ENCODE peak calls at places on chromosome 13, in eight cellular contexts. R is body of pancreas, P is uterus, X is heart left ventricle, Z is tibial nerve, L is endothelial cell of umbilical vein, J is A549, K is adrenal gland. F is an unnamed sample.

GRCh38 chr13:54029226-54029625 is 1000.6 kb downstream of the OLFM4 start:
- DNase-seq in R (no peak), P (no peak), X (no peak), Z (no peak), L (no peak), J (peak), K (no peak), F (no peak)

GRCh38 chr13:108962652-108963051 is 333.2 kb downstream of the MYO16 start:
- DNase-seq in R (no peak), P (no peak), X (no peak), Z (no peak), L (peak), J (peak), K (no peak), F (no peak)

GRCh38 chr13:50921706-50922105 is 12.1 kb downstream of the RNASEH2B start:
- DNase-seq in R (no peak), P (no peak), X (no peak), Z (no peak), L (no peak), J (no peak), K (no peak), F (no peak)

GRCh38 chr13:21549633-21550032 is 54.3 kb downstream of the MICU2 start:
- DNase-seq in R (no peak), P (no peak), X (no peak), Z (no peak), L (no peak), J (no peak), K (no peak), F (no peak)

GRCh38 chr13:39306639-39307589 is 268.7 kb downstream of the NHLRC3 start:
- DNase-seq in R (no peak), P (no peak), X (no peak), Z (no peak), L (no peak), J (no peak), K (no peak), F (no peak)

GRCh38 chr13:60661514-60661913 is 264.5 kb downstream of the TDRD3 start:
- DNase-seq in R (no peak), P (no peak), X (no peak), Z (no peak), L (no peak), J (no peak), K (no peak), F (no peak)

GRCh38 chr13:101706651-101707050 is 254.2 kb downstream of the ITGBL1 start:
- DNase-seq in R (no peak), P (no peak), X (no peak), Z (no peak), L (peak), J (peak), K (no peak), F (no peak)

GRCh38 chr13:50387124-50387581 is 371.9 kb downstream of the KCNRG start:
- DNase-seq in R (peak), P (peak), X (peak), Z (peak), L (no peak), J (no peak), K (no peak), F (no peak)

GRCh38 chr13:23505007-23505406 is 65.2 kb upstream of the TNFRSF19 start:
- DNase-seq in R (no peak), P (no peak), X (peak), Z (no peak), L (no peak), J (no peak), K (no peak), F (no peak)

GRCh38 chr13:108176685-108177274 is 38.6 kb downstream of the LIG4 start:
- DNase-seq in R (peak), P (no peak), X (no peak), Z (peak), L (peak), J (peak), K (no peak), F (no peak)

GRCh38 chr13:24615114-24615513 is 65.1 kb upstream of the ATP12A start:
- DNase-seq in R (no peak), P (no peak), X (no peak), Z (no peak), L (no peak), J (no peak), K (no peak), F (no peak)

GRCh38 chr13:107025991-107026390 is 458.1 kb upstream of the ARGLU1 start:
- DNase-seq in R (peak), P (peak), X (peak), Z (no peak), L (no peak), J (no peak), K (no peak), F (no peak)
- H3K27ac ChIP-seq in R (no peak), P (no peak), X (peak), Z (no peak), L (no peak), J (no peak), K (no peak), F (peak)

GRCh38 chr13:47719164-47719563 is 281.9 kb downstream of the SUCLA2 start:
- DNase-seq in R (no peak), P (no peak), X (no peak), Z (no peak), L (no peak), J (no peak), K (no peak), F (no peak)
- TF ChIP-seq POLR2A in R (no peak), P (no peak), X (no peak), Z (no peak), L (no peak), J (no peak), K (no peak), F (no peak)

GRCh38 chr13:112737329-112737728 is 47.5 kb downstream of the ATP11A start:
- DNase-seq in R (no peak), P (no peak), X (no peak), Z (no peak), L (no peak), J (no peak), K (no peak), F (no peak)
- TF ChIP-seq CTCF in R (no peak), P (no peak), X (no peak), Z (no peak), L (no peak), J (no peak), K (no peak), F (no peak)

DNA sequence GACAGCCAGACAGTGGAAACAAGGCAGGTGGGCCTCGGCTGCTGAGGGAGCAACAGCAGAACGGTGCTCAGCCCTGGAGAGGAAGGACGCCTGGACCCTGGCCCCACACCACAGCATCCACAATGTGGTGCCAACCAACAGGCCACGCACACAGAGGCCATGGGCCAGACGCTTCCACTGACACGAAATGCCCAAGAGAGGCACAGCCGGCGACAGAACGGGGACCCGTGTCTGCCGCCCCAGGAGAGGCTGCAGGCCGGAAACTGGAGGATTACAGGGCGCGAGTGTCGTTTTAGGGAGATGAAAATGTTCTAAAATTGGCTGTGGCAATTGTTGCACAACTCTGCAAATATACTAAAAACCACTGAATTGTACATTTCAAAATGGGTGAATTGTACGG is 69.7 kb downstream of the RASA3 start:
- DNase-seq in R (no peak), P (no peak), X (no peak), Z (no peak), L (no peak), J (no peak), K (no peak), F (no peak)
- H3K27ac ChIP-seq in R (no peak), P (peak), X (peak), Z (no peak), L (no peak), J (peak), K (no peak), F (peak)

F was measured in sigmoid colon.